ENCODE peak calls at places on chromosomes 13 and 19, in four cellular contexts. H is effector memory CD8-positive, alpha-beta T cell; S is naive thymus-derived CD8-positive, alpha-beta T cell; R is activated T-cell treated with anti-CD3 and anti-CD28 coated beads for 24 hours. N is an unnamed sample.

GRCh38 chr19:42069619-42070293 is at the start of gene GRIK5:
- DNase-seq in H (no peak), R (no peak), S (no peak), N (no peak)

GRCh38 chr13:36323951-36324566 is 22.1 kb downstream of the SPART start:
- DNase-seq in S (no peak), H (no peak), R (no peak), N (no peak)

GRCh38 chr19:43820098-43820860 is 6.8 kb upstream of the ZNF283 start:
- DNase-seq in H (no peak), S (no peak), R (peak), N (no peak)

GRCh38 chr19:45187421-45188100 is 9.0 kb downstream of the BLOC1S3 start:
- DNase-seq in H (peak), S (peak), R (no peak), N (no peak)

GRCh38 chr19:2923510-2923909 is 21.3 kb downstream of the ZNF77 start:
- DNase-seq in S (no peak), R (no peak), H (no peak), N (no peak)

GRCh38 chr19:47779524-47780214 is 1.2 kb downstream of the SELENOW start:
- DNase-seq in S (no peak), H (no peak), R (no peak), N (no peak)

GRCh38 chr19:5504115-5504514 is 48.9 kb downstream of the ZNRF4 start:
- DNase-seq in R (no peak), H (no peak), S (no peak), N (no peak)

GRCh38 chr13:32587774-32588165 is 1.5 kb downstream of the PDS5B start:
- DNase-seq in H (no peak), S (no peak), R (no peak), N (no peak)

GRCh38 chr13:41645313-41645712 is 188.0 kb downstream of the RGCC start:
- DNase-seq in S (no peak), R (no peak), H (no peak), N (no peak)

GRCh38 chr13:113947321-113948033 is 26.4 kb downstream of the C13orf46 start:
- DNase-seq in H (no peak), R (no peak), S (no peak), N (no peak)

GRCh38 chr13:72221276-72221962 is 354.4 kb upstream of the DACH1 start:
- DNase-seq in S (no peak), H (no peak), R (no peak), N (no peak)

GRCh38 chr19:11196406-11197287 is 698 bp downstream of the KANK2 start:
- DNase-seq in S (no peak), R (no peak), H (no peak), N (no peak)

GRCh38 chr13:105462981-105463380 is 1072.5 kb downstream of the EFNB2 start:
- DNase-seq in H (no peak), S (no peak), R (no peak), N (no peak)

GRCh38 chr13:64488731-64489130 is 2741.4 kb downstream of the PCDH9 start:
- DNase-seq in R (no peak), H (no peak), S (no peak), N (no peak)

GRCh38 chr19:45515081-45515624 is 7.9 kb downstream of the VASP start:
- DNase-seq in R (no peak), H (no peak), S (no peak), N (peak)

GRCh38 chr13:47454986-47455385 is 546.1 kb downstream of the SUCLA2 start:
- DNase-seq in S (no peak), R (no peak), H (no peak), N (no peak)

GRCh38 chr19:50794074-50794777 is 4.0 kb downstream of the ACP4 start:
- DNase-seq in S (no peak), R (no peak), H (no peak), N (no peak)

GRCh38 chr13:111873676-111874178 is 193.2 kb upstream of the SOX1 start:
- DNase-seq in S (no peak), H (no peak), R (no peak), N (no peak)

N was measured in activated gamma-delta T cell treated with Interleukin-2 at 50 U/mL for 16 hours.